ENCODE peak calls at places on chromosomes 4 and X, in ten cellular contexts. C is sigmoid colon; T is ovary; R is CD4-positive, alpha-beta memory T cell; Z is esophagus squamous epithelium; B is GM23248; V is stomach; S is PC-3; I is tibial artery; E is cardiac muscle cell. U is an unnamed sample.

GRCh38 chr4:74934016-74934821 is 1.3 kb downstream of the PARM1 start:
- DNase-seq in C (no peak), T (peak; percentile 16), R (no peak), Z (no peak), B (peak; percentile 57), V (peak; percentile 45), S (peak; percentile 53), I (peak; percentile 69), E (peak; percentile 31), U (peak; percentile 10)

GRCh38 chrX:153357877-153358276 is 23.9 kb downstream of the ZNF275 start:
- DNase-seq in C (no peak), T (no peak), R (no peak), Z (no peak), B (no peak), V (no peak), S (no peak), I (no peak), E (no peak), U (no peak)

GRCh38 chrX:152992120-152992519 is 1.8 kb downstream of the PNMA5 start:
- DNase-seq in C (no peak), T (no peak), R (no peak), Z (no peak), B (no peak), V (no peak), S (no peak), I (no peak), E (no peak), U (no peak)

GRCh38 chr4:2418652-2419571 is at the start of gene CFAP99:
- DNase-seq in C (peak; percentile 98), T (peak; percentile 95), R (peak; percentile 97), Z (peak; percentile 80), B (peak; percentile 97), V (peak; percentile 99), S (peak; percentile 93), I (peak; percentile 97), E (peak; percentile 95), U (peak; percentile 91)

GRCh38 chr4:106287353-106287969 is 28.5 kb downstream of the TBCK start:
- DNase-seq in C (no peak), T (no peak), R (no peak), Z (no peak), B (peak; percentile 86), V (no peak), S (peak; percentile 65), I (no peak), E (peak; percentile 84), U (no peak)

GRCh38 chr4:10007436-10007740 is 13.9 kb downstream of the SLC2A9 start:
- DNase-seq in C (no peak), T (no peak), R (no peak), Z (no peak), B (no peak), V (no peak), S (no peak), I (no peak), E (no peak), U (no peak)

GRCh38 chr4:133156096-133156495 is 7.0 kb downstream of the PCDH10 start:
- DNase-seq in C (no peak), T (no peak), R (no peak), Z (no peak), B (no peak), V (no peak), S (no peak), I (no peak), E (no peak), U (no peak)

GRCh38 chr4:110586137-110586850 is 36.6 kb downstream of the PITX2 start:
- DNase-seq in C (no peak), T (no peak), R (no peak), Z (no peak), B (peak; percentile 87), V (no peak), S (peak; percentile 72), I (no peak), E (peak; percentile 78), U (no peak)

GRCh38 chr4:108700358-108700757 is 50.0 kb downstream of the OSTC start:
- DNase-seq in C (no peak), T (no peak), R (no peak), Z (no peak), B (peak; percentile 45), V (no peak), S (peak; percentile 7), I (no peak), E (peak; percentile 79), U (no peak)

GRCh38 chr4:139815646-139816601 is 150.3 kb downstream of the MGST2 start:
- DNase-seq in C (peak; percentile 85), T (peak; percentile 72), R (no peak), Z (no peak), B (peak; percentile 94), V (no peak), S (peak; percentile 56), I (no peak), E (peak; percentile 82), U (peak; percentile 52)

GRCh38 chr4:17189322-17189721 is 290.9 kb upstream of the LDB2 start:
- DNase-seq in C (no peak), T (no peak), R (no peak), Z (no peak), B (peak; percentile 70), V (no peak), S (no peak), I (no peak), E (peak; percentile 73), U (peak; percentile 7)

GRCh38 chr4:55069248-55069647 is 56.1 kb downstream of the KDR start:
- DNase-seq in C (no peak), T (no peak), R (no peak), Z (no peak), B (peak; percentile 67), V (no peak), S (peak; percentile 18), I (no peak), E (peak; percentile 65), U (peak; percentile 12)

GRCh38 chr4:87949961-87950360 is 25.6 kb upstream of the SPP1 start:
- DNase-seq in C (no peak), T (no peak), R (no peak), Z (no peak), B (peak; percentile 8), V (no peak), S (peak; percentile 18), I (no peak), E (peak; percentile 17), U (peak; percentile 68)

GRCh38 chr4:32010221-32010620 is 1290.1 kb downstream of the PCDH7 start:
- DNase-seq in C (no peak), T (no peak), R (no peak), Z (no peak), B (no peak), V (no peak), S (peak; percentile 19), I (no peak), E (no peak), U (peak; percentile 14)

GRCh38 chrX:115939636-115940160 is 230.8 kb upstream of the AGTR2 start:
- DNase-seq in C (no peak), T (no peak), R (no peak), Z (no peak), B (no peak), V (no peak), S (no peak), I (no peak), E (no peak), U (no peak)
- H3K9me3 ChIP-seq in C (no peaks in the 10 kb centered on the region), T (no peaks in the 10 kb centered on the region), R (no peaks in the 10 kb centered on the region), Z (no peaks in the 10 kb centered on the region), B (no peaks in the 10 kb centered on the region), V (no peaks in the 10 kb centered on the region), S (no peaks in the 10 kb centered on the region), I (no peaks in the 10 kb centered on the region), E (no peaks in the 10 kb centered on the region), U (no peaks in the 10 kb centered on the region)

DNA sequence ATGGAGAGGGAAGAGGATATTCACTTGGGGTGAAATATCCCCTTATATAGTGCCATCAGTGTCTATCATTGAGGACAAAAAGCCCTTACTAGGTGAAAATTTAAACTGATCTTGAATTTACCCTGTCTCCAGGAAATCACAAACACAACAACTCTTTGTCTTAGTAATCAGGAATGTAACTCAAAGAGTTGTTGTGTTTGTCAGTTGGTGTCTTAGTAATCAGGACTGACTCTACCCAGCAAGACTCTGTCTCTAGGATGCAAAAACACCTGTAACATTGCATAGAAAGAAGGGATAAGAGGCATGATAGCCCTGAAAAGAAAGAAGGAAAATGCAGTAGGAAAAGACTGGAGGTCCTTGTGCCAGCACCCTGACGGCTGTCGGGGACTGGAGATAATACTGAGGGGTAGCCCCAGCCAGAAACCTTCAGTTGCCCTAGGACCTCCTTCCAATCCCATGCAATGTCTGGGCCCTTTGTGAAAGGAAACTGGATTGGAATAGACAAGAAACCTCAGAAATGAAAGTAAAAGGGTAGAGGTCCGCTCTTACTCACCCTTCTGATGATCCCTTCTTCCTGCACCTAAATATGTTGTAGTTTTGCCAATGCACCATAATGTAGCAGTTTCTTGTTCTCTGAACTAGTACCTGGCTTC is 45.3 kb downstream of the HMGB2 start:
- DNase-seq in C (no peak), T (no peak), R (no peak), Z (no peak), B (peak; percentile 1), V (no peak), S (no peak), I (no peak), E (peak; percentile 23), U (no peak)
- H3K4me3 ChIP-seq in C (no peak overlapping the region), T (no peak overlapping the region), R (no peak overlapping the region), Z (no peak overlapping the region), B (no peak overlapping the region), V (no peak overlapping the region), S (no peak overlapping the region), I (no peak overlapping the region), E (no peak overlapping the region), U (no peak overlapping the region)

GRCh38 chrX:74922922-74923321 is 2.3 kb downstream of the NEXMIF start:
- DNase-seq in C (no peak), T (no peak), R (no peak), Z (no peak), B (no peak), V (no peak), S (no peak), I (no peak), E (no peak), U (no peak)
- H3K27me3 ChIP-seq in C (no peaks in the 10 kb centered on the region), T (no peaks in the 10 kb centered on the region), R (no peaks in the 10 kb centered on the region), Z (no peaks in the 10 kb centered on the region), B (peaks cover 3% of the 10 kb centered on the region), V (no peaks in the 10 kb centered on the region), S (peaks cover 24% of the 10 kb centered on the region), I (no peaks in the 10 kb centered on the region), E (peaks cover 23% of the 10 kb centered on the region), U (peaks cover 4% of the 10 kb centered on the region)

GRCh38 chrX:48719958-48720357 is 23.4 kb downstream of the SUV39H1 start:
- DNase-seq in C (no peak), T (no peak), R (no peak), Z (no peak), B (no peak), V (no peak), S (no peak), I (no peak), E (no peak), U (no peak)

GRCh38 chrX:48714573-48714972 is 18.0 kb downstream of the SUV39H1 start:
- DNase-seq in C (no peak), T (no peak), R (peak; percentile 68), Z (no peak), B (peak; percentile 56), V (no peak), S (peak; percentile 4), I (no peak), E (no peak), U (no peak)

GRCh38 chrX:48713847-48714246 is 17.3 kb downstream of the SUV39H1 start:
- DNase-seq in C (no peak), T (no peak), R (peak; percentile 57), Z (no peak), B (no peak), V (no peak), S (no peak), I (no peak), E (no peak), U (no peak)

GRCh38 chrX:48715066-48715465 is 18.5 kb downstream of the SUV39H1 start:
- DNase-seq in C (no peak), T (no peak), R (no peak), Z (no peak), B (peak; percentile 77), V (no peak), S (peak; percentile 31), I (no peak), E (peak; percentile 16), U (no peak)

GRCh38 chrX:48715876-48716502 is 19.5 kb downstream of the SUV39H1 start:
- DNase-seq in C (no peak), T (no peak), R (no peak), Z (no peak), B (peak; percentile 30), V (no peak), S (peak; percentile 32), I (no peak), E (no peak), U (no peak)
- H3K9me3 ChIP-seq in C (no peaks in the 10 kb centered on the region), T (no peaks in the 10 kb centered on the region), R (no peaks in the 10 kb centered on the region), Z (no peaks in the 10 kb centered on the region), B (no peaks in the 10 kb centered on the region), V (no peaks in the 10 kb centered on the region), S (no peaks in the 10 kb centered on the region), I (no peaks in the 10 kb centered on the region), E (no peaks in the 10 kb centered on the region), U (no peaks in the 10 kb centered on the region)

U was measured in MG63.